ENCODE peak calls at places on chromosomes 5 and 9, in six cellular contexts. One of them, this sample, is unnamed.

GRCh38 chr5:143309661-143310431 is 93.6 kb downstream of the NR3C1 start:
- DNase-seq in activated B cell treated with CpG ODN at 0.5 μM for 24 hours: no peak
- DNase-seq in natural killer cell: no peak
- DNase-seq in cardiac muscle cell: no peak
- DNase-seq in glutamatergic neuron: no peak
- DNase-seq in heart left ventricle: no peak
- DNase-seq in this sample: no peak

GRCh38 chr9:103714992-103715391 is 379.1 kb upstream of the SMC2 start:
- DNase-seq in activated B cell treated with CpG ODN at 0.5 μM for 24 hours: no peak
- DNase-seq in natural killer cell: no peak
- DNase-seq in cardiac muscle cell: no peak
- DNase-seq in glutamatergic neuron: no peak
- DNase-seq in heart left ventricle: no peak
- DNase-seq in this sample: no peak

GRCh38 chr9:108262836-108263235 is 593.0 kb downstream of the ACTL7B start:
- DNase-seq in activated B cell treated with CpG ODN at 0.5 μM for 24 hours: no peak
- DNase-seq in natural killer cell: no peak
- DNase-seq in cardiac muscle cell: no peak
- DNase-seq in glutamatergic neuron: no peak
- DNase-seq in heart left ventricle: no peak
- DNase-seq in this sample: no peak

GRCh38 chr9:112477330-112477729 is 9.3 kb upstream of the KIAA1958 start:
- DNase-seq in activated B cell treated with CpG ODN at 0.5 μM for 24 hours: no peak
- DNase-seq in natural killer cell: no peak
- DNase-seq in cardiac muscle cell: no peak
- DNase-seq in glutamatergic neuron: no peak
- DNase-seq in heart left ventricle: peak
- DNase-seq in this sample: no peak

GRCh38 chr5:40017151-40017550 is 592.4 kb upstream of the DAB2 start:
- DNase-seq in activated B cell treated with CpG ODN at 0.5 μM for 24 hours: no peak
- DNase-seq in natural killer cell: no peak
- DNase-seq in cardiac muscle cell: no peak
- DNase-seq in glutamatergic neuron: no peak
- DNase-seq in heart left ventricle: no peak
- DNase-seq in this sample: no peak

GRCh38 chr5:90379652-90380051 is 29.9 kb downstream of the CETN3 start:
- DNase-seq in activated B cell treated with CpG ODN at 0.5 μM for 24 hours: no peak
- DNase-seq in natural killer cell: no peak
- DNase-seq in cardiac muscle cell: no peak
- DNase-seq in glutamatergic neuron: no peak
- DNase-seq in heart left ventricle: no peak
- DNase-seq in this sample: no peak

GRCh38 chr5:33074548-33074947 is 363.4 kb downstream of the NPR3 start:
- DNase-seq in activated B cell treated with CpG ODN at 0.5 μM for 24 hours: no peak
- DNase-seq in natural killer cell: no peak
- DNase-seq in cardiac muscle cell: no peak
- DNase-seq in glutamatergic neuron: no peak
- DNase-seq in heart left ventricle: no peak
- DNase-seq in this sample: no peak

GRCh38 chr5:94872526-94872925 is 254.1 kb downstream of the SLF1 start:
- DNase-seq in activated B cell treated with CpG ODN at 0.5 μM for 24 hours: no peak
- DNase-seq in natural killer cell: no peak
- DNase-seq in cardiac muscle cell: no peak
- DNase-seq in glutamatergic neuron: no peak
- DNase-seq in heart left ventricle: no peak
- DNase-seq in this sample: no peak

GRCh38 chr5:10586008-10586407 is 22.1 kb downstream of the ANKRD33B start:
- DNase-seq in activated B cell treated with CpG ODN at 0.5 μM for 24 hours: no peak
- DNase-seq in natural killer cell: no peak
- DNase-seq in cardiac muscle cell: no peak
- DNase-seq in glutamatergic neuron: no peak
- DNase-seq in heart left ventricle: no peak
- DNase-seq in this sample: no peak

GRCh38 chr5:135456238-135457099 is 4.3 kb upstream of the TIFAB start:
- DNase-seq in activated B cell treated with CpG ODN at 0.5 μM for 24 hours: no peak
- DNase-seq in natural killer cell: no peak
- DNase-seq in cardiac muscle cell: no peak
- DNase-seq in glutamatergic neuron: no peak
- DNase-seq in heart left ventricle: peak
- DNase-seq in this sample: no peak

GRCh38 chr5:72412283-72413055 is 92.3 kb downstream of the PTCD2 start:
- DNase-seq in activated B cell treated with CpG ODN at 0.5 μM for 24 hours: no peak
- DNase-seq in natural killer cell: no peak
- DNase-seq in cardiac muscle cell: no peak
- DNase-seq in glutamatergic neuron: no peak
- DNase-seq in heart left ventricle: no peak
- DNase-seq in this sample: no peak
- TF ChIP-seq CTCF in activated B cell treated with CpG ODN at 0.5 μM for 24 hours: no peak
- TF ChIP-seq CTCF in natural killer cell: no peak
- TF ChIP-seq CTCF in cardiac muscle cell: peak
- TF ChIP-seq CTCF in glutamatergic neuron: no peak
- TF ChIP-seq CTCF in heart left ventricle: no peak
- TF ChIP-seq CTCF in this sample: no peak

GRCh38 chr5:19608434-19608833 is 379.6 kb downstream of the CDH18 start:
- DNase-seq in activated B cell treated with CpG ODN at 0.5 μM for 24 hours: no peak
- DNase-seq in natural killer cell: no peak
- DNase-seq in cardiac muscle cell: no peak
- DNase-seq in glutamatergic neuron: no peak
- DNase-seq in heart left ventricle: no peak
- DNase-seq in this sample: no peak
- TF ChIP-seq CTCF in activated B cell treated with CpG ODN at 0.5 μM for 24 hours: no peak
- TF ChIP-seq CTCF in natural killer cell: no peak
- TF ChIP-seq CTCF in cardiac muscle cell: no peak
- TF ChIP-seq CTCF in glutamatergic neuron: no peak
- TF ChIP-seq CTCF in heart left ventricle: no peak
- TF ChIP-seq CTCF in this sample: peak

DNA sequence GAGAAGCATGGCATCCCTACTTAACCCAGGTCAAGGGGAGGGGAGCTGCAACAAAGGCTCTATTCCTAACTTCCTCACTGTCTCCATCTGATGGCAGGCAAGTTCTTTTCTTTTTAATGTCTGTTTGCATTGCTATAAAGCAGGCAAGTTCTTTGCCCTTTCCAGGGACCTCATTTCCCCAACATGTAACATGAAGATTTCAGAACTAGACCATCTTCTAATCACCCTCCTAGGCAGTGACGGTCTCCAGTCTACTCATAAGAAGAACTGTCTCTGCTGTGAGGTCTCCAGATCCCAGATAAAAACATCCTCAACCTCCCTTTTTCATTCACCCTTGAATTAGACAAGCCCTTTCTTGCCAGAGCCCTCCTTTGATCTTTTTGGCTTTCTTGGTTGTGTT is 42.1 kb downstream of the PPP1R2B start:
- DNase-seq in activated B cell treated with CpG ODN at 0.5 μM for 24 hours: no peak
- DNase-seq in natural killer cell: no peak
- DNase-seq in cardiac muscle cell: no peak
- DNase-seq in glutamatergic neuron: no peak
- DNase-seq in heart left ventricle: no peak
- DNase-seq in this sample: no peak
- TF ChIP-seq CTCF in activated B cell treated with CpG ODN at 0.5 μM for 24 hours: no peak
- TF ChIP-seq CTCF in natural killer cell: no peak
- TF ChIP-seq CTCF in cardiac muscle cell: no peak
- TF ChIP-seq CTCF in glutamatergic neuron: no peak
- TF ChIP-seq CTCF in heart left ventricle: no peak
- TF ChIP-seq CTCF in this sample: no peak

GRCh38 chr5:151463137-151464029 is 16.0 kb downstream of the SLC36A1 start:
- DNase-seq in activated B cell treated with CpG ODN at 0.5 μM for 24 hours: no peak
- DNase-seq in natural killer cell: no peak
- DNase-seq in cardiac muscle cell: peak
- DNase-seq in glutamatergic neuron: peak
- DNase-seq in heart left ventricle: no peak
- DNase-seq in this sample: peak
- TF ChIP-seq CTCF in activated B cell treated with CpG ODN at 0.5 μM for 24 hours: no peak
- TF ChIP-seq CTCF in natural killer cell: no peak
- TF ChIP-seq CTCF in cardiac muscle cell: peak
- TF ChIP-seq CTCF in glutamatergic neuron: peak
- TF ChIP-seq CTCF in heart left ventricle: peak
- TF ChIP-seq CTCF in this sample: peak